ENCODE peak calls at places on chromosomes 7 and 10, in seven cellular contexts. X is SK-N-SH, J is HCT116, T is GM12878, P is HepG2, R is K562, G is H1. C is an unnamed sample.

GRCh38 chr10:17742918-17743317 is 9.1 kb upstream of the TMEM236 start:
- DNase-seq in X (peak), J (peak), T (no peak), P (peak), R (peak), G (peak), C (peak)

GRCh38 chr10:122441961-122442360 is 12.5 kb upstream of the ARMS2 start:
- DNase-seq in X (no peak), J (no peak), T (no peak), P (peak), R (no peak), G (no peak), C (no peak)

GRCh38 chr7:47440320-47440719 is 141.6 kb downstream of the TNS3 start:
- DNase-seq in X (no peak), J (no peak), T (no peak), P (no peak), R (no peak), G (no peak), C (no peak)

GRCh38 chr7:100825760-100826545 is 1.4 kb downstream of the EPHB4 start:
- DNase-seq in X (peak), J (no peak), T (no peak), P (peak), R (peak), G (peak), C (peak)

GRCh38 chr7:85851571-85852193 is 664.8 kb upstream of the SEMA3D start:
- DNase-seq in X (peak), J (peak), T (no peak), P (peak), R (no peak), G (no peak), C (peak)

GRCh38 chr10:62019013-62019684 is 117.7 kb downstream of the ARID5B start:
- DNase-seq in X (no peak), J (no peak), T (no peak), P (no peak), R (no peak), G (no peak), C (no peak)

GRCh38 chr10:74822101-74822500 is 4.3 kb upstream of the KAT6B start:
- DNase-seq in X (no peak), J (no peak), T (no peak), P (peak), R (no peak), G (no peak), C (peak)

GRCh38 chr7:90530263-90530662 is 60.8 kb downstream of the PTTG1IP2 start:
- DNase-seq in X (no peak), J (no peak), T (no peak), P (no peak), R (no peak), G (no peak), C (no peak)

GRCh38 chr7:33392143-33392542 is 262.8 kb downstream of the BBS9 start:
- DNase-seq in X (no peak), J (no peak), T (no peak), P (no peak), R (no peak), G (no peak), C (no peak)

GRCh38 chr10:121183241-121183640 is 332.1 kb downstream of the WDR11 start:
- DNase-seq in X (no peak), J (no peak), T (no peak), P (no peak), R (no peak), G (no peak), C (no peak)

GRCh38 chr10:120490288-120490687 is 33.3 kb downstream of the PLPP4 start:
- DNase-seq in X (no peak), J (no peak), T (no peak), P (no peak), R (no peak), G (peak), C (no peak)

GRCh38 chr7:79964463-79964862 is 170.2 kb upstream of the GNAI1 start:
- DNase-seq in X (no peak), J (no peak), T (no peak), P (no peak), R (no peak), G (no peak), C (no peak)

GRCh38 chr7:20030417-20030816 is 186.8 kb downstream of the MACC1 start:
- DNase-seq in X (no peak), J (no peak), T (peak), P (no peak), R (no peak), G (no peak), C (no peak)

GRCh38 chr10:70034252-70034651 is 18.4 kb upstream of the MACROH2A2 start:
- DNase-seq in X (no peak), J (no peak), T (no peak), P (no peak), R (no peak), G (no peak), C (no peak)

GRCh38 chr10:408223-408622 is 273.0 kb downstream of the ZMYND11 start:
- DNase-seq in X (no peak), J (no peak), T (no peak), P (no peak), R (no peak), G (no peak), C (no peak)

GRCh38 chr10:36942616-36943015 is 182.8 kb upstream of the ANKRD30A start:
- DNase-seq in X (no peak), J (no peak), T (no peak), P (no peak), R (no peak), G (no peak), C (no peak)
- TF ChIP-seq JUND in X (no peak), J (no peak), T (no peak), P (no peak), R (no peak), G (no peak), C (no peak)

DNA sequence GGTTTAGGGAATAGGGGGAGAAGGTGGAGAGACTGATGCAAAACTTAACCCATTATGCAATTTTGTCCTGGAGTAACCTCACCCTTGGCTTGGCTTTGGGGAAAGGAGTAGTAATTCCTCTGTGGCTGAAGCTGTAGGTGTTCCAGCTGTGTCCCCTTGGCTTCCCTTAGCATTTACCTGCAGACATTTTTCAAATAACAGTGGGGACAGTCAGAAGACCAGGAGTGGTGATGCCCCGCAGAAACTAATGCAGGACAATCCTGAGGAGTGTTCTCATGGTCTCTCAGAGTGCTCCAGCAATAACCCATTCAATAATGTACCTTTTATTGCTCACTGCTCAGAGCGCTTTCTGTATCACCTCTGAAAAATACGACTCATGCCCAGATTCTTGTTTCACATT is 282.1 kb downstream of the ZEB1 start:
- DNase-seq in X (no peak), J (no peak), T (no peak), P (no peak), R (no peak), G (no peak), C (no peak)
- TF ChIP-seq JUND in X (no peak), J (no peak), T (no peak), P (no peak), R (no peak), G (no peak), C (no peak)

DNA sequence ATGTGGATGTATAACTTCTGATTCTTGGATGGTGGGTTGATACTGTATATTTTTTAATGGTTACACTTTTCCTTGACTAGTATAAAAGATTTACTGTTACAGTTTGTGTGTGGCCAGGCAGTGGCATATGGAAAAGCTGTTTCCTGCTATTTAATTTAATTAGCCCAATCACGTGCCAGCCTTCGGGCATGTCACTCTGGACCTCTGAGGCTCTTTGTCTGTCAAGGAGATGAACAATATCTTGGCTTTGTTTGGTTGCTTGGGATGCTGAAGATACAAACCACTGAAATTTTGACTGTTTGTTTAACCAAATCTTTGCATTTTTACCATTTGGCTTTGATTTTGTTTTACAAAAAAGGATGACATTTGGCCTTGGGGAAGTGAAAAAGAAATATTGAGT is 185.0 kb downstream of the HDAC9 start:
- DNase-seq in X (no peak), J (no peak), T (no peak), P (no peak), R (no peak), G (no peak), C (no peak)
- TF ChIP-seq JUND in X (no peak), J (no peak), T (no peak), P (no peak), R (no peak), G (no peak), C (no peak)

DNA sequence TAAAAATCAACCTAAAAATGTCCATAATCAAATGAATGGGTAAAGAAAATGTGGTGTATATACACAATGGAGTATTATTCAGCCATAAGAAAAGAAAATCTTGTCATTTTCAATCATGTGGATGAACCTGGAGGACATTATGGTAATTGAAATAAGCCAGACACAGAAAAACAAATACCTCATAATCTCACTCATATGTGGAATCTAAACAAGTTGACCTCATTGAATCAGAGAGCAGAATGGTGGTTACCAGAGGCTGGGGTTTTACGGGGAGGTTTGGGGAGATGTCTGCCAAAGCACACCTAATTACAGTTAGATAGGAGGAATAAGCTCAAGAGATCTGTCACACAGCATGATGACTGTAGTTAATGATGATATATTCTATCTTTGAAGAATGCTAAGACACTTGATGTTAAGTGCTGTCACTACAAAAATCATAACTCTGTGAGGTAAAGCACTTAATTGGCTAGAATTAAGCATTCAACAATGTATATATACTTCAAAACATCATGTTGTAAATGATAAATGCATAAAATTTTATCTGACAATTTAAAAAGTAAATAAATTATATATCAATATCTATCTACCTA is 39.1 kb upstream of the TNPO3 start:
- DNase-seq in X (no peak), J (no peak), T (no peak), P (no peak), R (no peak), G (no peak), C (no peak)
- TF ChIP-seq JUND in X (no peak), J (no peak), T (no peak), P (no peak), R (no peak), G (no peak), C (no peak)

GRCh38 chr7:30862987-30863693 is 48.5 kb upstream of the AQP1 start:
- DNase-seq in X (peak), J (no peak), T (no peak), P (no peak), R (no peak), G (no peak), C (no peak)

GRCh38 chr7:30863694-30864011 is 48.0 kb upstream of the AQP1 start:
- DNase-seq in X (no peak), J (no peak), T (no peak), P (no peak), R (no peak), G (no peak), C (no peak)

GRCh38 chr7:30859202-30859939 is 52.3 kb upstream of the AQP1 start:
- DNase-seq in X (no peak), J (no peak), T (no peak), P (no peak), R (no peak), G (no peak), C (no peak)

GRCh38 chr7:30859940-30860623 is 51.6 kb upstream of the AQP1 start:
- DNase-seq in X (no peak), J (no peak), T (no peak), P (no peak), R (no peak), G (no peak), C (peak)

DNA sequence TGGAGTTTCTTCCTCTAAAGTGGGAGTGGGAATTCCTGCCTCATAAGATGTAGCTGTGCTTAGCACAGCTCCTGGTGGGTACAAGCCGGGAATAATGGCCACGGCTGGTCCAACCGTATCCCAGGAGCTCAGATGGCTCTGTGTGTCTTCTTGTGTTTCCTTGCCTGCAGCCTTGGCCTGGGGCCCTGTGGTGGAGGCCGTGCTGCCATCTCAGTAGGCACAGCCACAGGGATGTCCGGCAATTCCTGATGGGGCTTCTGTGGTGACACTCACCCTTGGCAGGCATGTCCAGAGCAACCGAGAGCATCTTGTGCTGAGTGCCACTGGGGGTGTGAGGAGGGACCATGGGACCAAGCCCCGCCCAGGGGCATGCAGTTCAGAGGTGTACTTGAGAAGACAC is 50.0 kb upstream of the AQP1 start:
- DNase-seq in X (no peak), J (no peak), T (no peak), P (no peak), R (no peak), G (no peak), C (no peak)
- TF ChIP-seq JUND in X (no peak), J (no peak), T (no peak), P (no peak), R (no peak), G (no peak), C (no peak)

GRCh38 chr10:114928818-114929217 is 9.2 kb upstream of the TRUB1 start:
- DNase-seq in X (no peak), J (no peak), T (no peak), P (no peak), R (no peak), G (no peak), C (no peak)
- TF ChIP-seq JUND in X (no peak), J (no peak), T (no peak), P (no peak), R (no peak), G (no peak), C (no peak)

GRCh38 chr10:24590697-24591457 is 132.8 kb downstream of the ARHGAP21 start:
- DNase-seq in X (no peak), J (no peak), T (no peak), P (no peak), R (no peak), G (no peak), C (no peak)
- TF ChIP-seq JUND in X (no peak), J (no peak), T (no peak), P (no peak), R (no peak), G (no peak), C (no peak)

GRCh38 chr7:146492017-146492416 is 375.4 kb downstream of the CNTNAP2 start:
- DNase-seq in X (no peak), J (no peak), T (no peak), P (no peak), R (no peak), G (no peak), C (no peak)
- TF ChIP-seq JUND in X (no peak), J (no peak), T (no peak), P (no peak), R (no peak), G (no peak), C (no peak)

GRCh38 chr10:91860885-91861284 is 48.4 kb downstream of the FGFBP3 start:
- DNase-seq in X (no peak), J (no peak), T (no peak), P (no peak), R (no peak), G (no peak), C (no peak)
- TF ChIP-seq JUND in X (no peak), J (no peak), T (no peak), P (no peak), R (no peak), G (no peak), C (no peak)

C was measured in T47D.